ENCODE peak calls at places on chromosomes 11 and 22, in ten cellular contexts. One of them, this sample, is unnamed.

GRCh38 chr11:120513436-120514315 is 2.1 kb downstream of the GRIK4 start:
- DNase-seq in A549: no peak
- DNase-seq in IMR-90: no peak
- DNase-seq in stomach: no peak
- DNase-seq in vagina: no peak
- DNase-seq in ovary: no peak
- DNase-seq in body of pancreas: no peak
- DNase-seq in sigmoid colon: no peak
- DNase-seq in esophagus squamous epithelium: no peak
- DNase-seq in transverse colon: no peak
- DNase-seq in this sample: no peak

GRCh38 chr22:32919629-32920028 is 118.1 kb downstream of the TIMP3 start:
- DNase-seq in A549: no peak
- DNase-seq in IMR-90: no peak
- DNase-seq in stomach: no peak
- DNase-seq in vagina: no peak
- DNase-seq in ovary: no peak
- DNase-seq in body of pancreas: no peak
- DNase-seq in sigmoid colon: no peak
- DNase-seq in esophagus squamous epithelium: no peak
- DNase-seq in transverse colon: no peak
- DNase-seq in this sample: no peak

GRCh38 chr11:2256293-2256913 is 14.0 kb downstream of the ASCL2 start:
- DNase-seq in A549: no peak
- DNase-seq in IMR-90: no peak
- DNase-seq in stomach: no peak
- DNase-seq in vagina: no peak
- DNase-seq in ovary: no peak
- DNase-seq in body of pancreas: no peak
- DNase-seq in sigmoid colon: no peak
- DNase-seq in esophagus squamous epithelium: no peak
- DNase-seq in transverse colon: no peak
- DNase-seq in this sample: no peak

GRCh38 chr22:45061332-45061731 is 51.5 kb upstream of the PHF21B start:
- DNase-seq in A549: no peak
- DNase-seq in IMR-90: no peak
- DNase-seq in stomach: no peak
- DNase-seq in vagina: no peak
- DNase-seq in ovary: no peak
- DNase-seq in body of pancreas: no peak
- DNase-seq in sigmoid colon: no peak
- DNase-seq in esophagus squamous epithelium: no peak
- DNase-seq in transverse colon: no peak
- DNase-seq in this sample: no peak

GRCh38 chr11:105861225-105861624 is 160.8 kb downstream of the MSANTD4 start:
- DNase-seq in A549: no peak
- DNase-seq in IMR-90: peak; percentile 6
- DNase-seq in stomach: no peak
- DNase-seq in vagina: no peak
- DNase-seq in ovary: no peak
- DNase-seq in body of pancreas: no peak
- DNase-seq in sigmoid colon: no peak
- DNase-seq in esophagus squamous epithelium: no peak
- DNase-seq in transverse colon: no peak
- DNase-seq in this sample: no peak

GRCh38 chr11:122593473-122594420 is 61.8 kb upstream of the UBASH3B start:
- DNase-seq in A549: no peak
- DNase-seq in IMR-90: no peak
- DNase-seq in stomach: no peak
- DNase-seq in vagina: no peak
- DNase-seq in ovary: no peak
- DNase-seq in body of pancreas: no peak
- DNase-seq in sigmoid colon: no peak
- DNase-seq in esophagus squamous epithelium: no peak
- DNase-seq in transverse colon: no peak
- DNase-seq in this sample: no peak

GRCh38 chr11:81644239-81644840 is 1089.3 kb downstream of the FAM181B start:
- DNase-seq in A549: peak; percentile 3
- DNase-seq in IMR-90: peak; percentile 23
- DNase-seq in stomach: no peak
- DNase-seq in vagina: no peak
- DNase-seq in ovary: no peak
- DNase-seq in body of pancreas: peak; percentile 16
- DNase-seq in sigmoid colon: no peak
- DNase-seq in esophagus squamous epithelium: no peak
- DNase-seq in transverse colon: no peak
- DNase-seq in this sample: no peak

GRCh38 chr11:13169709-13170108 is 107.9 kb upstream of the BMAL1 start:
- DNase-seq in A549: no peak
- DNase-seq in IMR-90: peak; percentile 94
- DNase-seq in stomach: no peak
- DNase-seq in vagina: no peak
- DNase-seq in ovary: no peak
- DNase-seq in body of pancreas: peak; percentile 14
- DNase-seq in sigmoid colon: no peak
- DNase-seq in esophagus squamous epithelium: no peak
- DNase-seq in transverse colon: no peak
- DNase-seq in this sample: no peak

GRCh38 chr11:118921929-118922744 is 3.6 kb downstream of the BCL9L start:
- DNase-seq in A549: no peak
- DNase-seq in IMR-90: peak; percentile 56
- DNase-seq in stomach: peak; percentile 88
- DNase-seq in vagina: no peak
- DNase-seq in ovary: peak; percentile 87
- DNase-seq in body of pancreas: peak; percentile 95
- DNase-seq in sigmoid colon: peak; percentile 96
- DNase-seq in esophagus squamous epithelium: no peak
- DNase-seq in transverse colon: peak; percentile 81
- DNase-seq in this sample: peak; percentile 82

GRCh38 chr11:132453411-132453810 is 1078.9 kb downstream of the OPCML start:
- DNase-seq in A549: no peak
- DNase-seq in IMR-90: no peak
- DNase-seq in stomach: no peak
- DNase-seq in vagina: no peak
- DNase-seq in ovary: no peak
- DNase-seq in body of pancreas: no peak
- DNase-seq in sigmoid colon: no peak
- DNase-seq in esophagus squamous epithelium: no peak
- DNase-seq in transverse colon: no peak
- DNase-seq in this sample: no peak

GRCh38 chr11:2210366-2211112 is 38.9 kb upstream of the TH start:
- DNase-seq in A549: no peak
- DNase-seq in IMR-90: no peak
- DNase-seq in stomach: peak; percentile 27
- DNase-seq in vagina: peak; percentile 91
- DNase-seq in ovary: peak; percentile 3
- DNase-seq in body of pancreas: no peak
- DNase-seq in sigmoid colon: peak; percentile 50
- DNase-seq in esophagus squamous epithelium: no peak
- DNase-seq in transverse colon: peak; percentile 10
- DNase-seq in this sample: peak; percentile 23

GRCh38 chr22:19940536-19941364 is 822 bp upstream of the COMT start:
- DNase-seq in A549: peak; percentile 28
- DNase-seq in IMR-90: no peak
- DNase-seq in stomach: no peak
- DNase-seq in vagina: no peak
- DNase-seq in ovary: no peak
- DNase-seq in body of pancreas: no peak
- DNase-seq in sigmoid colon: peak; percentile 65
- DNase-seq in esophagus squamous epithelium: no peak
- DNase-seq in transverse colon: no peak
- DNase-seq in this sample: no peak

GRCh38 chr22:44200855-44201550 is 20.3 kb downstream of the PARVG start:
- DNase-seq in A549: no peak
- DNase-seq in IMR-90: no peak
- DNase-seq in stomach: no peak
- DNase-seq in vagina: no peak
- DNase-seq in ovary: no peak
- DNase-seq in body of pancreas: no peak
- DNase-seq in sigmoid colon: peak; percentile 67
- DNase-seq in esophagus squamous epithelium: no peak
- DNase-seq in transverse colon: no peak
- DNase-seq in this sample: no peak

GRCh38 chr11:57597461-57597892 is at the start of gene SERPING1:
- DNase-seq in A549: no peak
- DNase-seq in IMR-90: no peak
- DNase-seq in stomach: peak; percentile 34
- DNase-seq in vagina: no peak
- DNase-seq in ovary: peak; percentile 73
- DNase-seq in body of pancreas: peak; percentile 77
- DNase-seq in sigmoid colon: peak; percentile 91
- DNase-seq in esophagus squamous epithelium: no peak
- DNase-seq in transverse colon: peak; percentile 48
- DNase-seq in this sample: peak; percentile 77

GRCh38 chr11:72736452-72737069 is 15.6 kb downstream of the ARAP1 start:
- DNase-seq in A549: peak; percentile 56
- DNase-seq in IMR-90: peak; percentile 77
- DNase-seq in stomach: no peak
- DNase-seq in vagina: no peak
- DNase-seq in ovary: no peak
- DNase-seq in body of pancreas: peak; percentile 76
- DNase-seq in sigmoid colon: peak; percentile 82
- DNase-seq in esophagus squamous epithelium: no peak
- DNase-seq in transverse colon: no peak
- DNase-seq in this sample: peak; percentile 82

GRCh38 chr11:130037058-130037457 is 32.6 kb upstream of the APLP2 start:
- DNase-seq in A549: no peak
- DNase-seq in IMR-90: peak; percentile 69
- DNase-seq in stomach: no peak
- DNase-seq in vagina: no peak
- DNase-seq in ovary: no peak
- DNase-seq in body of pancreas: no peak
- DNase-seq in sigmoid colon: no peak
- DNase-seq in esophagus squamous epithelium: no peak
- DNase-seq in transverse colon: peak; percentile 52
- DNase-seq in this sample: no peak

DNA sequence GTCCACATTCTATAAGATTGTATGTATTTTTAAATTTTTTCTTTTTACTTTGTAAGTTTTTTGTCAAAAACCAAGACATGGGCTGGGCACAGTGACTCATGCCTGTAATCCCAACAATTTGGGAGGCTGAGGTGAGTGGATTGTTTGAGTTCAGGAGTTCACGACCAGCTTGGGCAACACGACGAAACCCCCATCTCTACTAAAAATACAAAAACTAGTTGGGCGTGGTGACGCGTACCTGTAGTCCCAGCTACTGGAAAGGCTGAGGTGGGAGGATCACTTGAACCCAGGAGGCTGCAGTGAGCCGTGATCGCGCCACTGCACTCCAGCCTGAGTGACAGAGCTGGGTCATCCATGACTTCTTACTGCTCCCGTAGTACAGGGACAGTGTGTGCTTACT is 84.8 kb upstream of the PRDM11 start:
- DNase-seq in A549: no peak
- DNase-seq in IMR-90: no peak
- DNase-seq in stomach: no peak
- DNase-seq in vagina: no peak
- DNase-seq in ovary: no peak
- DNase-seq in body of pancreas: no peak
- DNase-seq in sigmoid colon: no peak
- DNase-seq in esophagus squamous epithelium: no peak
- DNase-seq in transverse colon: no peak
- DNase-seq in this sample: no peak
- H3K4me3 ChIP-seq in A549: no peak overlapping the region
- H3K4me3 ChIP-seq in IMR-90: no peak overlapping the region
- H3K4me3 ChIP-seq in stomach: no peak overlapping the region
- H3K4me3 ChIP-seq in vagina: no peak overlapping the region
- H3K4me3 ChIP-seq in ovary: no peak overlapping the region
- H3K4me3 ChIP-seq in body of pancreas: no peak overlapping the region
- H3K4me3 ChIP-seq in sigmoid colon: no peak overlapping the region
- H3K4me3 ChIP-seq in esophagus squamous epithelium: no peak overlapping the region
- H3K4me3 ChIP-seq in transverse colon: no peak overlapping the region
- H3K4me3 ChIP-seq in this sample: no peak overlapping the region

DNA sequence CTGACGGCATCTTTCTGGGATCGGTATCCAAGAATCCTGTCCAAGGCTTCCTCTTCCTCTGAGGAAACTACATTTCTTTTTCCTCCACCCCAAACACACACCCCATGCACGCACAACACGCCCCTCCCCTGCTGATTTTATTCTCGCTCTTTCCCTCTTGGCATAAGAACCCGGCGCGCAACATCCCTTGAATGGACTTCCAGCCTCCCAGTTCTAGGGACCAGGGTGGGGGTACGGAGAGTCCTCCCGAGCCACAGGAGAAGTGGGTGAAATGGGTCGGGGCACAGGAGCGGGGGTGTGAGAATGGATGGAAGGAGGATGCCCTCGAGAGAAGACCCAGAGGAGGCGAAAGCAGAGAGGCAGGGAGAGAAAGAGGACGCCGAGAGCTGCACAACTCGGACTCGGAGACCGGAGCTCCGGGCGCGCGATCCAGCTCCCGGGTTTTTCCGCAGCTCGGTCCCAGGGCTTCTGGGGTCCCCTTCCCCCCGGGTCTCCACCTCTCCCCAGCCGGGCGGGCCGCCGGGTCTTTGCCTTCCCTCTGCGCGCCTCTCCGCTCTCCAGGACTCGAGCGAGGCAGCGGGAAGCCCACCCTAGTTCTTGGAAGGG is 1.4 kb upstream of the LARGE1 start:
- DNase-seq in A549: peak; percentile 8
- DNase-seq in IMR-90: peak; percentile 60
- DNase-seq in stomach: peak; percentile 64
- DNase-seq in vagina: no peak
- DNase-seq in ovary: peak; percentile 76
- DNase-seq in body of pancreas: peak; percentile 38
- DNase-seq in sigmoid colon: peak; percentile 86
- DNase-seq in esophagus squamous epithelium: no peak
- DNase-seq in transverse colon: peak; percentile 59
- DNase-seq in this sample: peak; percentile 70
- TF ChIP-seq POLR2A in A549: no peak
- TF ChIP-seq POLR2A in IMR-90: no peak
- TF ChIP-seq POLR2A in stomach: no peak
- TF ChIP-seq POLR2A in vagina: no peak
- TF ChIP-seq POLR2A in ovary: no peak
- TF ChIP-seq POLR2A in body of pancreas: no peak
- TF ChIP-seq POLR2A in sigmoid colon: no peak
- TF ChIP-seq POLR2A in esophagus squamous epithelium: no peak
- TF ChIP-seq POLR2A in transverse colon: no peak
- TF ChIP-seq POLR2A in this sample: no peak

DNA sequence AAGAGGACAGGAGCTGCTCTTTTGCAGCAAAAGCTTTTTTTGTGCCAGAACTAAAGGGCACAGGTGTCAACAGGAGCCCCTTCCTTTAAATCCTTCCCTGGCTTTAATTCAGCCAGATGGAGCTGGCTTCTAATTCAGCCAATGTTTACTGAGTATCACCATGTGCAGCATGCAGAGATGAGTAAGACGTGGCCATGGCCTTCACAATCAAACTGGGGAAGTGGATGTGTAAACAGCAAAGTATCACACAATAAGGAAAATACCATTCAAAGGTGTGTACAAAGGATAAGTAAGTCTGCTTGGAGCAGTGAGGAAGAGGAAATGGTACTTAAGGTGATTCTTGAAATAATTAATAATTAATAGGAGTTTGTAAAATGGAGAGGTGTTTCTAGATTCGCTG is 243.4 kb downstream of the NXPE2 start:
- DNase-seq in A549: no peak
- DNase-seq in IMR-90: no peak
- DNase-seq in stomach: no peak
- DNase-seq in vagina: no peak
- DNase-seq in ovary: no peak
- DNase-seq in body of pancreas: no peak
- DNase-seq in sigmoid colon: no peak
- DNase-seq in esophagus squamous epithelium: no peak
- DNase-seq in transverse colon: no peak
- DNase-seq in this sample: no peak
- H3K4me3 ChIP-seq in A549: no peak overlapping the region
- H3K4me3 ChIP-seq in IMR-90: no peak overlapping the region
- H3K4me3 ChIP-seq in stomach: no peak overlapping the region
- H3K4me3 ChIP-seq in vagina: no peak overlapping the region
- H3K4me3 ChIP-seq in ovary: no peak overlapping the region
- H3K4me3 ChIP-seq in body of pancreas: no peak overlapping the region
- H3K4me3 ChIP-seq in sigmoid colon: no peak overlapping the region
- H3K4me3 ChIP-seq in esophagus squamous epithelium: no peak overlapping the region
- H3K4me3 ChIP-seq in transverse colon: no peak overlapping the region
- H3K4me3 ChIP-seq in this sample: no peak overlapping the region

GRCh38 chr11:33724644-33725035 is 11.6 kb downstream of the CD59 start:
- DNase-seq in A549: no peak
- DNase-seq in IMR-90: peak; percentile 69
- DNase-seq in stomach: no peak
- DNase-seq in vagina: no peak
- DNase-seq in ovary: peak; percentile 31
- DNase-seq in body of pancreas: peak; percentile 40
- DNase-seq in sigmoid colon: peak; percentile 78
- DNase-seq in esophagus squamous epithelium: no peak
- DNase-seq in transverse colon: no peak
- DNase-seq in this sample: peak; percentile 46
- TF ChIP-seq POLR2A in A549: no peak
- TF ChIP-seq POLR2A in IMR-90: no peak
- TF ChIP-seq POLR2A in stomach: no peak
- TF ChIP-seq POLR2A in vagina: no peak
- TF ChIP-seq POLR2A in ovary: no peak
- TF ChIP-seq POLR2A in body of pancreas: no peak
- TF ChIP-seq POLR2A in sigmoid colon: no peak
- TF ChIP-seq POLR2A in esophagus squamous epithelium: no peak
- TF ChIP-seq POLR2A in transverse colon: no peak
- TF ChIP-seq POLR2A in this sample: peak; percentile 25